ENCODE peak calls at places on chromosome 9, in four cellular contexts. M, V, Z and F are unnamed samples. For H3K27me3, the result is how much of the 10 kb centered on the place peaks cover.

GRCh38 chr9:8456327-8456726 is 656.7 kb upstream of the DMAC1 start:
- DNase-seq in M (no peak), V (no peak), Z (no peak), F (no peak)

GRCh38 chr9:31608413-31608812 is 776.0 kb upstream of the ACO1 start:
- DNase-seq in M (no peak), V (no peak), Z (no peak), F (no peak)

GRCh38 chr9:128159073-128159783 is 837 bp upstream of the BBLN start:
- DNase-seq in M (no peak), V (no peak), Z (no peak), F (no peak)

GRCh38 chr9:105344283-105344682 is 99.8 kb downstream of the SLC44A1 start:
- DNase-seq in M (no peak), V (no peak), Z (no peak), F (no peak)

GRCh38 chr9:109329274-109330258 is 8.7 kb upstream of the EPB41L4B start:
- DNase-seq in M (peak), V (peak), Z (no peak), F (no peak)

GRCh38 chr9:114281421-114282103 is 41.3 kb upstream of the ORM1 start:
- DNase-seq in M (peak), V (peak), Z (peak), F (no peak)

GRCh38 chr9:93116049-93116961 is 17.7 kb downstream of the NINJ1 start:
- DNase-seq in M (peak), V (peak), Z (peak), F (peak)

GRCh38 chr9:113511856-113512761 is 48.6 kb downstream of the RGS3 start:
- DNase-seq in M (no peak), V (no peak), Z (peak), F (no peak)

GRCh38 chr9:136981588-136982231 is 1.1 kb upstream of the LCNL1 start:
- DNase-seq in M (peak), V (no peak), Z (no peak), F (peak)

GRCh38 chr9:13901176-13901575 is 412.8 kb downstream of the NFIB start:
- DNase-seq in M (no peak), V (no peak), Z (no peak), F (no peak)

GRCh38 chr9:78630966-78631365 is 334.0 kb downstream of the PSAT1 start:
- DNase-seq in M (no peak), V (no peak), Z (no peak), F (no peak)

GRCh38 chr9:82149647-82150046 is 161.1 kb downstream of the SPATA31D1 start:
- DNase-seq in M (no peak), V (no peak), Z (no peak), F (no peak)

GRCh38 chr9:85704744-85705143 is 37.0 kb downstream of the AGTPBP1 start:
- DNase-seq in M (no peak), V (no peak), Z (no peak), F (no peak)

GRCh38 chr9:70021026-70021571 is 22.5 kb upstream of the MAMDC2 start:
- DNase-seq in M (peak), V (no peak), Z (no peak), F (peak)

GRCh38 chr9:90855208-90856000 is 53.8 kb downstream of the SYK start:
- DNase-seq in M (no peak), V (no peak), Z (no peak), F (no peak)

GRCh38 chr9:123368481-123369153 is 12.6 kb downstream of the CRB2 start:
- DNase-seq in M (no peak), V (no peak), Z (no peak), F (peak)

GRCh38 chr9:105510024-105510423 is 47.9 kb upstream of the FKTN start:
- DNase-seq in M (no peak), V (no peak), Z (no peak), F (no peak)

GRCh38 chr9:132200706-132201105 is 38.8 kb downstream of the NTNG2 start:
- DNase-seq in M (no peak), V (no peak), Z (no peak), F (no peak)

GRCh38 chr9:132204883-132205282 is 43.0 kb downstream of the NTNG2 start:
- DNase-seq in M (no peak), V (no peak), Z (no peak), F (no peak)

GRCh38 chr9:132199056-132199455 is 37.2 kb downstream of the NTNG2 start:
- DNase-seq in M (no peak), V (no peak), Z (no peak), F (no peak)

GRCh38 chr9:132201139-132201538 is 39.3 kb downstream of the NTNG2 start:
- DNase-seq in M (no peak), V (peak), Z (no peak), F (no peak)

DNA sequence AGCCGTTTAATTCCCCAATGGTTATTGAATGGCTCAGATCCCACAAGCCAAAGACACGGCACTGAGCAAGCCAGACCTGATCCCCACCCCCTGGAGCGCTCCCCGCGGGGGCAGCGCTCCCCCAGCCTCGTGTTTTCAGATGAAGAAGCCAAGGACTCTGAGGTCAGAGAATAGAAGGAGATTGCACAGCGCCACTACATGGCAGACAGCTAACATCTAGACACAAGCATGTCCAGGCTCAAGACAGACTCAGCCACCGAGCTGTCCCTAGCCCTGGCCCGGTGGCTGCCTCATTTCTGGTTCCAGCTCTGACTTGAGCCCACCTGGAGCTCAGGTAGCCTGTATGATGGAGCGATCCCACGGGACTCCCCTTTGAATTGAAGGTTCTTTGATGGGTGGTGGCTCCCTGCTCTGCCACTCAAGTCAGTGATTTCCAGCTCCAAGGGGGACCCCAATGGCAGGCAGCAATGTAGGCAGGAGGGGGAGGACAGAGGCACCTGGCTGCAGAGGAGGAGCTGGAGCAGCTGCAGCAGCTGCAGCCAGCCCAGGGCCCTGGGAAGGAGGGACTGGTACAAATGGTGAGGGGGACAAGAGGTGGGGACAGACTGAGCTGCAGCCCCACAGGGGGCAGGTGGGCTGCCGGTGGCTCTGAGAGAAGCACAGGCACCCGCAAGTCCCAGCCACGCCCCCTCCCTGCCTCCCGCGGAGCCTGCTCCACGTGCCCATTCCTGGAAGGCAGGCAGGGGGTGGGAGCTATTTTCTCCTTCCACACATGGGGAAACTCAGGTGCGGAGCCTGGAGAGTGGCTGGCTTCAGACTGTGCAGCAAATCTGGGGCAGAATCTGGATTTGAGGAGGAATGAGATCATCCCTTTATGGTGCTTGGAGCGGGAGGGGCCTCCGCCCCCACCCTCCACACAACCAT is 40.2 kb downstream of the NTNG2 start:
- DNase-seq in M (no peak), V (no peak), Z (no peak), F (no peak)
- TF ChIP-seq CTCF in M (no peak), V (no peak), Z (no peak), F (no peak)

DNA sequence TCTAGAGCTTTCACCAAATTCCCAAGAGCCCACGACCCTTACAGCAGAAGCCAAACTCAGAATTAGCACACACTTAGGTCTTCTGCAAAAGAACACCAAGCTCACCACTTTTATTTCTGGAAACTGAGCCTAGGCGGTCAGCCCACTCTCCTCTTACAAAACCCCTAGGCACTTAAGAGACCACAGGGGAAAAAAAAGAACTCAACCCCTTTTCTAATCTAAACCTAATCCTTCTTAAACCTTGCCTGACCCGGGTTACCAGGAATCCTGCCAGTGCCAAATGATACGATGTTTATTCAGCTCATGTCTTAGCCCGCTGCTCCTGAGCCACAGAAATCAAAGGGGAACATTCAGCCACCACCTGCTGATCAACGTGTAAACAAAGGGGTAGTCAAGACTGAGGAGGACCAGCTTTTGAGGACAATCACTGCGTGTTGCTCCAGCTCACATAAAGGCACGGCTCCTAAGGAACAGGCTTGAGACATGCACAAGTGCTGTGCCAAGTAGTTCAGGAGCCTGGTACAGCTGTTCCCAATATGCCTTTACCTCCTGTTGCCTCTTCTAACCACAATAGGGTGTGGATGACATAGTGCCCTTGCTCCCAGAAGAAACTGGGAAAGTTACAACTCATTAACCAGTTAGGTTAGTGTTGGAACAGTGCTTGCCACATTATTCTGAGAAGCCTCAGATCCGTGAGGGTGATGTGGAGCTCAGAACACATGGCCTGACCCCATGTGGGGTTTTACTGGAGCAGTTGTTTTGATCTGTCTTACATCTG is 49.3 kb downstream of the ZFAND5 start:
- DNase-seq in M (no peak), V (peak), Z (no peak), F (no peak)
- H3K27ac ChIP-seq in M (no peak), V (peak), Z (no peak), F (peak)

GRCh38 chr9:36903541-36904435 is 130.3 kb downstream of the PAX5 start:
- DNase-seq in M (no peak), V (no peak), Z (no peak), F (no peak)
- H3K27me3 ChIP-seq in M (under half), V (under half), Z (under half), F (under half)

DNA sequence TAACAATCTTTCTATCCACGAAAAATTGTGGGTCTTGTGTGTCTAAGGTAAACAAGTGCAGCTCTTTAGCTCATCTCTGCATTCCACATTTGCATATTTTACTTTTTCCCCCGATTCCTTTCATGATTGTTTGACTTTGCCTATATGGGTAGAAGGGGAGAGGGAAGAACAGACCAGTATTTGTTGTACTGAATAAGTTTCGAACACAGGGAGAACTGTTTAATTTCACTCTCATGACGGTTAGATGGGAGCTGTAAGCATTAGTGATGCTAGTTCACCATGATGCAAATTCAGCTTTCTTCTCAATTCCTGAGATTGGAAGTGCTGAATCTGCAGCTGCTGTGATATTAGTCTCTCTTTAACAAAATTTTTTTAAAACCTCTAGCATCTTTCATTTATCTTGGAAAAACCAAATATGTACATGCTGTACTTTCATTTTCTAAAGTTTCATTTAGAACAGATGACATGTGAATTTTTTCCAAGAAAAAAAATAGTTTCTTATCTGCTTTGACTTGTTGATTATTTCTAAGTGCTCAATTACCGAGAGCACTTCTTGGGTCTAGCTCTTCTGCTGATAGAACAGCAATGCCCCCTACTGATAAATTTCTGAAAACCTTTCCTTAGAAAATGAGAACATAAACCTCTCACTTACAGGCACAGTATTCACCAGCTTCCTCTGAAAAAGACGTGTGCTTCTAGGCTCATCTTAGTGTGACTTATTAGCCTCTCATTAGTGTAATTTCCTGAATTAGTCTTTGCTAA is 149.5 kb downstream of the BAAT start:
- DNase-seq in M (no peak), V (no peak), Z (no peak), F (no peak)
- TF ChIP-seq CTCF in M (peak), V (peak), Z (no peak), F (peak)

DNA sequence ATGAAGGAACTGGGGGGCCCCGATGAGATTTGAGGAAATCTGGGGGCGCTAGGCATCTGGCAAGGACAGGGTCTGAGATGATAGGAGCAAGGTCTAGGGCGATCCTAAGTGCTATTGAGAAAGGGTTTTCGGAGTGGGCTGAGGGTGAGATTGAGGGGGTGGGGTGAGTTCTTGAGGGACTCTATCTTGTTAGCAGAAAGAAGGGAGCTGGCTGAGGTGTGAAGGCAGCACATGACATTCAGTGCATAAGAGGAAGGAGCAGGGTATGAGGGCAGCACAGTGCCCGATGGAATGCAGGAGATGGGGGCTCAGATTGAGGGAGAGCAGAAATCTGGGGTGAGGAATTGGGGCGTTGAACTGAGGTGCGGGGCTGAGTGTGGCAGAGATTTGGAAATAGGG is 656 bp downstream of the TRIM32 start:
- DNase-seq in M (no peak), V (no peak), Z (no peak), F (no peak)
- H3K27ac ChIP-seq in M (peak), V (peak), Z (peak), F (peak)

DNA sequence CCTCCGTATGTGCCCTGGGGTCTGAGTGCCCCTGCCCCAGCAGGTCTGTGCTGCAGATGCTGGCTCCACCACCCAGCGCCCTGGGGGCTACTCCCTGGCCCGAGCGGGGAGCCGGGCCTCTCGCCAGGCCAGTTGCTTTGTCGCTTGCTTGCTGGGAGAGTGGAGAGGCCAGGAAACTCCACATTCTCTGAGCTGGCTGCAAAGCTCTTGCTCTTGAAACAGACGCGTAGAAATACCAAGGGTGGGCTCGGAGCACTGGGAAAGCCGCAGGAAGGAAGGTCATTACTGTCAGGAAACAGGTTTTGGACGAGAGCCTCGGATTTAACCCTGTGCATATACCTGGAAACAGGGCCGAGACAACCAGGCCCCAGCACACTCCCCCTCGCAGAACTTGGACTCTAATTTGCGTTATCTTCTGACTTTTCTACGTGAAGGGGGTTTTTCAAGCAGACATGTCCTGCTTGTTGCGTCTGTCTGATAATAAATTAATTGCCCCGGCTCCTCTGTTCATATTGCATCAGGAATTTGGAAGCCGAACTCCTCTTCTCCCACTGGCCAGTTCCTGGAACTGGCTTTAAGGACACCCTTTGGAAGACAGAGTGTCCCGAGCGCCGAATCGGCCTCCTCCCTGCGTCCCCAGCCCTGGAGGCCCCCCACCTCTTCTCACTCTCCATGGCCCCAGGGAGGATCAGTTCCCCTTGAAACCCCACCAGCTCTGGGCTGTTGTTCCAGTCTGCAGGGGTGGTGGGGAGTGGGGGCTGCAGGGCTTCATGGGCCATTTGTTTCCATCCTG is 11.2 kb downstream of the ADAMTSL2 start:
- DNase-seq in M (peak), V (no peak), Z (no peak), F (no peak)
- H3K27me3 ChIP-seq in M (under half), V (under half), Z (under half), F (under half)